ENCODE peak calls at places on chromosomes 11 and 22, in seven cellular contexts. Y, C, V, G, U, X and E are unnamed samples.

GRCh38 chr11:75597636-75598035 is 35.6 kb downstream of the SERPINH1 start:
- DNase-seq in Y (no peak), C (no peak), V (peak; percentile 46), G (peak; percentile 32), U (peak; percentile 63), X (no peak), E (no peak)

GRCh38 chr11:32358729-32359128 is 76.6 kb downstream of the WT1 start:
- DNase-seq in Y (no peak), C (no peak), V (no peak), G (no peak), U (no peak), X (no peak), E (no peak)

GRCh38 chr11:16883179-16883578 is 131.0 kb downstream of the PLEKHA7 start:
- DNase-seq in Y (no peak), C (peak; percentile 34), V (peak; percentile 88), G (no peak), U (peak; percentile 51), X (no peak), E (no peak)

GRCh38 chr22:39013923-39014722 is at the start of gene APOBEC3C:
- DNase-seq in Y (peak; percentile 83), C (peak; percentile 78), V (peak; percentile 81), G (no peak), U (peak; percentile 51), X (peak; percentile 64), E (peak; percentile 34)

GRCh38 chr22:36644333-36644757 is 59.2 kb downstream of the CACNG2 start:
- DNase-seq in Y (no peak), C (no peak), V (peak; percentile 91), G (no peak), U (no peak), X (peak; percentile 2), E (no peak)

GRCh38 chr11:94140154-94140655 is 11.6 kb downstream of the PANX1 start:
- DNase-seq in Y (no peak), C (no peak), V (peak; percentile 35), G (no peak), U (no peak), X (no peak), E (no peak)

GRCh38 chr11:85947431-85948272 is 92.5 kb downstream of the CCDC83 start:
- DNase-seq in Y (no peak), C (no peak), V (peak; percentile 88), G (no peak), U (no peak), X (no peak), E (no peak)

GRCh38 chr11:92979176-92979575 is 9.7 kb downstream of the MTNR1B start:
- DNase-seq in Y (no peak), C (no peak), V (peak; percentile 73), G (no peak), U (no peak), X (no peak), E (no peak)

GRCh38 chr11:94740083-94740974 is 27.8 kb upstream of the AMOTL1 start:
- DNase-seq in Y (peak; percentile 81), C (no peak), V (no peak), G (peak; percentile 37), U (no peak), X (no peak), E (peak; percentile 5)

GRCh38 chr11:105046898-105047579 is 1.9 kb upstream of the CARD16 start:
- DNase-seq in Y (no peak), C (no peak), V (peak; percentile 92), G (no peak), U (peak; percentile 7), X (no peak), E (no peak)

GRCh38 chr11:12008790-12009616 is 577 bp upstream of the DKK3 start:
- DNase-seq in Y (no peak), C (peak; percentile 47), V (no peak), G (no peak), U (no peak), X (peak; percentile 1), E (no peak)

GRCh38 chr11:9210922-9211320 is 54.2 kb downstream of the DENND5A start:
- DNase-seq in Y (no peak), C (no peak), V (peak; percentile 75), G (no peak), U (no peak), X (no peak), E (no peak)

GRCh38 chr22:21041937-21042336 is 3.8 kb upstream of the LRRC74B start:
- DNase-seq in Y (no peak), C (no peak), V (peak; percentile 52), G (no peak), U (no peak), X (no peak), E (no peak)

GRCh38 chr22:37621352-37621860 is 12.8 kb downstream of the GGA1 start:
- DNase-seq in Y (no peak), C (no peak), V (no peak), G (no peak), U (no peak), X (no peak), E (no peak)

GRCh38 chr11:65640483-65641207 is 2.7 kb downstream of the SIPA1 start:
- DNase-seq in Y (peak; percentile 92), C (peak; percentile 59), V (no peak), G (no peak), U (no peak), X (no peak), E (no peak)

GRCh38 chr11:35367491-35367890 is 51.9 kb downstream of the SLC1A2 start:
- DNase-seq in Y (no peak), C (no peak), V (no peak), G (no peak), U (no peak), X (no peak), E (no peak)

GRCh38 chr11:2088746-2089535 is 50.2 kb downstream of the IGF2 start:
- DNase-seq in Y (peak; percentile 59), C (peak; percentile 10), V (no peak), G (no peak), U (no peak), X (no peak), E (no peak)

GRCh38 chr22:39490135-39490798 is 11.8 kb upstream of the MIEF1 start:
- DNase-seq in Y (peak; percentile 94), C (peak; percentile 76), V (peak; percentile 80), G (peak; percentile 69), U (peak; percentile 81), X (peak; percentile 71), E (no peak)

GRCh38 chr11:78415338-78415737 is 2.3 kb downstream of the GAB2 start:
- DNase-seq in Y (no peak), C (no peak), V (no peak), G (no peak), U (no peak), X (no peak), E (no peak)

GRCh38 chr11:31643831-31644230 is 134.3 kb downstream of the ELP4 start:
- DNase-seq in Y (no peak), C (no peak), V (peak; percentile 58), G (no peak), U (no peak), X (no peak), E (no peak)

GRCh38 chr11:8785998-8786397 is 103.4 kb downstream of the RPL27A start:
- DNase-seq in Y (no peak), C (no peak), V (no peak), G (no peak), U (no peak), X (no peak), E (no peak)

GRCh38 chr11:76150141-76150540 is 56.2 kb downstream of the WNT11 start:
- DNase-seq in Y (no peak), C (no peak), V (no peak), G (no peak), U (no peak), X (no peak), E (no peak)

GRCh38 chr22:36145881-36146280 is 14.7 kb downstream of the APOL3 start:
- DNase-seq in Y (no peak), C (no peak), V (no peak), G (no peak), U (no peak), X (no peak), E (no peak)

GRCh38 chr22:28548411-28548810 is 131.2 kb downstream of the TTC28 start:
- DNase-seq in Y (no peak), C (no peak), V (no peak), G (no peak), U (no peak), X (no peak), E (no peak)

GRCh38 chr11:16512163-16512562 is 155.8 kb upstream of the SOX6 start:
- DNase-seq in Y (no peak), C (no peak), V (peak; percentile 7), G (no peak), U (no peak), X (no peak), E (no peak)

GRCh38 chr11:16818284-16818683 is 79.8 kb downstream of the C11orf58 start:
- DNase-seq in Y (no peak), C (no peak), V (peak; percentile 44), G (no peak), U (no peak), X (no peak), E (no peak)

GRCh38 chr22:40325315-40325714 is 21.0 kb upstream of the ADSL start:
- DNase-seq in Y (no peak), C (no peak), V (no peak), G (no peak), U (no peak), X (peak; percentile 45), E (no peak)